ENCODE peak calls at places on chromosomes 3 and 15, in seven cellular contexts. One of them, this sample, is unnamed.

GRCh38 chr15:94576889-94577533 is 345.6 kb downstream of the MCTP2 start:
- DNase-seq in A172: no peak
- DNase-seq in stimulated activated naive CD8-positive, alpha-beta T cell treated with anti-CD3 and anti-CD28 coated beads, Interleukin-15, Interleukin-2, amounts not matched to agents 100 U/mL and 50 U/mL, for 24 hours: peak
- DNase-seq in GF-D8: no peak
- DNase-seq in lower lobe of right lung: no peak
- DNase-seq in thoracic aorta: no peak
- DNase-seq in globus pallidus: no peak
- DNase-seq in this sample: no peak

GRCh38 chr15:64149424-64150235 is 1.9 kb upstream of the SNX22 start:
- DNase-seq in lower lobe of right lung: no peak
- DNase-seq in globus pallidus: no peak
- DNase-seq in stimulated activated naive CD8-positive, alpha-beta T cell treated with anti-CD3 and anti-CD28 coated beads, Interleukin-15, Interleukin-2, amounts not matched to agents 100 U/mL and 50 U/mL, for 24 hours: peak
- DNase-seq in GF-D8: no peak
- DNase-seq in A172: no peak
- DNase-seq in thoracic aorta: no peak
- DNase-seq in this sample: no peak

GRCh38 chr15:91949361-91949760 is 95.9 kb downstream of the SLCO3A1 start:
- DNase-seq in A172: no peak
- DNase-seq in globus pallidus: no peak
- DNase-seq in thoracic aorta: no peak
- DNase-seq in stimulated activated naive CD8-positive, alpha-beta T cell treated with anti-CD3 and anti-CD28 coated beads, Interleukin-15, Interleukin-2, amounts not matched to agents 100 U/mL and 50 U/mL, for 24 hours: no peak
- DNase-seq in GF-D8: no peak
- DNase-seq in lower lobe of right lung: no peak
- DNase-seq in this sample: no peak

GRCh38 chr3:52715714-52716305 is 9.9 kb downstream of the SPCS1 start:
- DNase-seq in globus pallidus: no peak
- DNase-seq in stimulated activated naive CD8-positive, alpha-beta T cell treated with anti-CD3 and anti-CD28 coated beads, Interleukin-15, Interleukin-2, amounts not matched to agents 100 U/mL and 50 U/mL, for 24 hours: no peak
- DNase-seq in A172: no peak
- DNase-seq in thoracic aorta: no peak
- DNase-seq in lower lobe of right lung: no peak
- DNase-seq in GF-D8: no peak
- DNase-seq in this sample: no peak

GRCh38 chr3:135865085-135865484 is 100.4 kb upstream of the PPP2R3A start:
- DNase-seq in GF-D8: no peak
- DNase-seq in stimulated activated naive CD8-positive, alpha-beta T cell treated with anti-CD3 and anti-CD28 coated beads, Interleukin-15, Interleukin-2, amounts not matched to agents 100 U/mL and 50 U/mL, for 24 hours: no peak
- DNase-seq in A172: no peak
- DNase-seq in lower lobe of right lung: no peak
- DNase-seq in thoracic aorta: no peak
- DNase-seq in globus pallidus: no peak
- DNase-seq in this sample: no peak

GRCh38 chr3:113287111-113287817 is 75.9 kb downstream of the BOC start:
- DNase-seq in A172: peak
- DNase-seq in stimulated activated naive CD8-positive, alpha-beta T cell treated with anti-CD3 and anti-CD28 coated beads, Interleukin-15, Interleukin-2, amounts not matched to agents 100 U/mL and 50 U/mL, for 24 hours: no peak
- DNase-seq in thoracic aorta: no peak
- DNase-seq in globus pallidus: no peak
- DNase-seq in GF-D8: no peak
- DNase-seq in lower lobe of right lung: no peak
- DNase-seq in this sample: no peak

GRCh38 chr3:156819842-156820686 is 6.1 kb upstream of the LEKR1 start:
- DNase-seq in stimulated activated naive CD8-positive, alpha-beta T cell treated with anti-CD3 and anti-CD28 coated beads, Interleukin-15, Interleukin-2, amounts not matched to agents 100 U/mL and 50 U/mL, for 24 hours: no peak
- DNase-seq in globus pallidus: no peak
- DNase-seq in lower lobe of right lung: no peak
- DNase-seq in GF-D8: no peak
- DNase-seq in A172: no peak
- DNase-seq in thoracic aorta: no peak
- DNase-seq in this sample: no peak

GRCh38 chr3:171901615-171902312 is 58.6 kb downstream of the TMEM212 start:
- DNase-seq in lower lobe of right lung: no peak
- DNase-seq in thoracic aorta: no peak
- DNase-seq in GF-D8: no peak
- DNase-seq in A172: no peak
- DNase-seq in globus pallidus: no peak
- DNase-seq in stimulated activated naive CD8-positive, alpha-beta T cell treated with anti-CD3 and anti-CD28 coated beads, Interleukin-15, Interleukin-2, amounts not matched to agents 100 U/mL and 50 U/mL, for 24 hours: no peak
- DNase-seq in this sample: no peak

GRCh38 chr15:39582977-39583585 is 2.2 kb downstream of the THBS1 start:
- DNase-seq in lower lobe of right lung: no peak
- DNase-seq in A172: no peak
- DNase-seq in globus pallidus: no peak
- DNase-seq in thoracic aorta: no peak
- DNase-seq in stimulated activated naive CD8-positive, alpha-beta T cell treated with anti-CD3 and anti-CD28 coated beads, Interleukin-15, Interleukin-2, amounts not matched to agents 100 U/mL and 50 U/mL, for 24 hours: no peak
- DNase-seq in GF-D8: no peak
- DNase-seq in this sample: no peak

GRCh38 chr3:155321418-155321817 is 27.9 kb upstream of the STRIT1 start:
- DNase-seq in globus pallidus: no peak
- DNase-seq in A172: no peak
- DNase-seq in GF-D8: no peak
- DNase-seq in stimulated activated naive CD8-positive, alpha-beta T cell treated with anti-CD3 and anti-CD28 coated beads, Interleukin-15, Interleukin-2, amounts not matched to agents 100 U/mL and 50 U/mL, for 24 hours: no peak
- DNase-seq in lower lobe of right lung: no peak
- DNase-seq in thoracic aorta: no peak
- DNase-seq in this sample: no peak

GRCh38 chr3:141796436-141797166 is 33.4 kb downstream of the GRK7 start:
- DNase-seq in globus pallidus: peak
- DNase-seq in stimulated activated naive CD8-positive, alpha-beta T cell treated with anti-CD3 and anti-CD28 coated beads, Interleukin-15, Interleukin-2, amounts not matched to agents 100 U/mL and 50 U/mL, for 24 hours: peak
- DNase-seq in thoracic aorta: no peak
- DNase-seq in A172: no peak
- DNase-seq in lower lobe of right lung: no peak
- DNase-seq in GF-D8: peak
- DNase-seq in this sample: peak

GRCh38 chr15:33200444-33200843 is 5.9 kb upstream of the FMN1 start:
- DNase-seq in GF-D8: no peak
- DNase-seq in globus pallidus: no peak
- DNase-seq in lower lobe of right lung: no peak
- DNase-seq in A172: no peak
- DNase-seq in stimulated activated naive CD8-positive, alpha-beta T cell treated with anti-CD3 and anti-CD28 coated beads, Interleukin-15, Interleukin-2, amounts not matched to agents 100 U/mL and 50 U/mL, for 24 hours: no peak
- DNase-seq in thoracic aorta: no peak
- DNase-seq in this sample: no peak

GRCh38 chr3:11948331-11948730 is 55.9 kb upstream of the SYN2 start:
- DNase-seq in thoracic aorta: no peak
- DNase-seq in globus pallidus: no peak
- DNase-seq in stimulated activated naive CD8-positive, alpha-beta T cell treated with anti-CD3 and anti-CD28 coated beads, Interleukin-15, Interleukin-2, amounts not matched to agents 100 U/mL and 50 U/mL, for 24 hours: no peak
- DNase-seq in A172: no peak
- DNase-seq in GF-D8: no peak
- DNase-seq in lower lobe of right lung: no peak
- DNase-seq in this sample: no peak

GRCh38 chr15:70672081-70672480 is 91.3 kb downstream of the UACA start:
- DNase-seq in GF-D8: peak
- DNase-seq in stimulated activated naive CD8-positive, alpha-beta T cell treated with anti-CD3 and anti-CD28 coated beads, Interleukin-15, Interleukin-2, amounts not matched to agents 100 U/mL and 50 U/mL, for 24 hours: no peak
- DNase-seq in thoracic aorta: no peak
- DNase-seq in lower lobe of right lung: no peak
- DNase-seq in globus pallidus: no peak
- DNase-seq in A172: no peak
- DNase-seq in this sample: no peak

GRCh38 chr15:92646216-92646615 is 9.4 kb downstream of the FAM174B start:
- DNase-seq in A172: no peak
- DNase-seq in globus pallidus: no peak
- DNase-seq in thoracic aorta: no peak
- DNase-seq in stimulated activated naive CD8-positive, alpha-beta T cell treated with anti-CD3 and anti-CD28 coated beads, Interleukin-15, Interleukin-2, amounts not matched to agents 100 U/mL and 50 U/mL, for 24 hours: no peak
- DNase-seq in GF-D8: no peak
- DNase-seq in lower lobe of right lung: no peak
- DNase-seq in this sample: no peak

GRCh38 chr3:45056608-45057301 is 30.7 kb downstream of the CLEC3B start:
- DNase-seq in thoracic aorta: no peak
- DNase-seq in lower lobe of right lung: no peak
- DNase-seq in stimulated activated naive CD8-positive, alpha-beta T cell treated with anti-CD3 and anti-CD28 coated beads, Interleukin-15, Interleukin-2, amounts not matched to agents 100 U/mL and 50 U/mL, for 24 hours: no peak
- DNase-seq in globus pallidus: no peak
- DNase-seq in A172: peak
- DNase-seq in GF-D8: no peak
- DNase-seq in this sample: no peak

GRCh38 chr15:47756872-47757271 is 39.6 kb downstream of the SEMA6D start:
- DNase-seq in globus pallidus: no peak
- DNase-seq in A172: peak
- DNase-seq in thoracic aorta: peak
- DNase-seq in stimulated activated naive CD8-positive, alpha-beta T cell treated with anti-CD3 and anti-CD28 coated beads, Interleukin-15, Interleukin-2, amounts not matched to agents 100 U/mL and 50 U/mL, for 24 hours: no peak
- DNase-seq in GF-D8: no peak
- DNase-seq in lower lobe of right lung: no peak
- DNase-seq in this sample: no peak

GRCh38 chr3:86793786-86794185 is 197.2 kb downstream of the VGLL3 start:
- DNase-seq in globus pallidus: peak
- DNase-seq in lower lobe of right lung: no peak
- DNase-seq in A172: peak
- DNase-seq in GF-D8: no peak
- DNase-seq in stimulated activated naive CD8-positive, alpha-beta T cell treated with anti-CD3 and anti-CD28 coated beads, Interleukin-15, Interleukin-2, amounts not matched to agents 100 U/mL and 50 U/mL, for 24 hours: no peak
- DNase-seq in thoracic aorta: no peak
- DNase-seq in this sample: no peak

This sample was measured in ureter.